ENCODE peak calls at places on chromosomes 12 and 14, in four cellular contexts. One of them, this sample, is unnamed.

GRCh38 chr14:38718519-38718918 is 384.5 kb downstream of the SEC23A start:
- DNase-seq in HepG2: no peak
- DNase-seq in A549: no peak
- DNase-seq in K562: no peak
- DNase-seq in this sample: no peak

GRCh38 chr12:96489392-96490056 is at the start of gene CFAP54:
- DNase-seq in HepG2: peak
- DNase-seq in A549: peak
- DNase-seq in K562: peak
- DNase-seq in this sample: peak

GRCh38 chr14:64388533-64389243 is 535 bp downstream of the MTHFD1 start:
- DNase-seq in HepG2: peak
- DNase-seq in A549: no peak
- DNase-seq in K562: peak
- DNase-seq in this sample: no peak

GRCh38 chr14:22557846-22558220 is 31.2 kb downstream of the DAD1 start:
- DNase-seq in HepG2: no peak
- DNase-seq in A549: no peak
- DNase-seq in K562: no peak
- DNase-seq in this sample: no peak

GRCh38 chr14:106556665-106557289 is 1030.4 kb downstream of the TMEM121 start:
- DNase-seq in HepG2: peak
- DNase-seq in A549: no peak
- DNase-seq in K562: peak
- DNase-seq in this sample: no peak

GRCh38 chr12:127570793-127571360 is 696.1 kb upstream of the TMEM132C start:
- DNase-seq in HepG2: no peak
- DNase-seq in A549: no peak
- DNase-seq in K562: no peak
- DNase-seq in this sample: no peak

GRCh38 chr14:22848391-22849164 is 12.2 kb downstream of the MMP14 start:
- DNase-seq in HepG2: no peak
- DNase-seq in A549: no peak
- DNase-seq in K562: no peak
- DNase-seq in this sample: no peak

GRCh38 chr12:45688188-45688587 is 41.3 kb upstream of the ARID2 start:
- DNase-seq in HepG2: no peak
- DNase-seq in A549: no peak
- DNase-seq in K562: no peak
- DNase-seq in this sample: no peak

GRCh38 chr14:94143239-94143638 is 13.8 kb upstream of the IFI27L2 start:
- DNase-seq in HepG2: peak
- DNase-seq in A549: no peak
- DNase-seq in K562: peak
- DNase-seq in this sample: no peak

GRCh38 chr14:104477804-104478375 is 101.7 kb upstream of the C14orf180 start:
- DNase-seq in HepG2: no peak
- DNase-seq in A549: no peak
- DNase-seq in K562: no peak
- DNase-seq in this sample: no peak
- TF ChIP-seq MYC in HepG2: no peak
- TF ChIP-seq MYC in A549: no peak
- TF ChIP-seq MYC in K562: no peak
- TF ChIP-seq MYC in this sample: no peak

GRCh38 chr12:69733638-69734037 is 5.0 kb upstream of the RAB3IP start:
- DNase-seq in HepG2: no peak
- DNase-seq in A549: no peak
- DNase-seq in K562: no peak
- DNase-seq in this sample: no peak

GRCh38 chr12:69726922-69727321 is 11.7 kb upstream of the RAB3IP start:
- DNase-seq in HepG2: no peak
- DNase-seq in A549: no peak
- DNase-seq in K562: no peak
- DNase-seq in this sample: no peak

DNA sequence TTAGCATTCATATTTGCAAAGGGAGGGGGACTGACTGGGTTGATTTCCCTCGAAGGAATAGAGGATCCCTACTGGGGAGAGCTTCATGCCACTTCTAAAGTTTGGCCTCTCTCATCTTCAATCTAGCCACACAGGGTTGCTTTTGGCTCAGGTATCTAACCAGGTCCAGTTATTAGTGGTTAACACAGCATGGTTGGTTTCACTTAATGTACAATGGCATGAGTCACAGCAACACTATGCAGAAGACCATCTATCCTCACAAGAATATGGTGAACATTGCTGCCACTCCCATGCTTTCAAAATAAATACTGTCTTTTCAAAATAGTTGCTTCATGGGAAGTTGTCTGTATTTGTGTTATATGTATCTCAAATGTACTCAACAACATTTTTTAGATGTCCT is 6.6 kb upstream of the RAB3IP start:
- DNase-seq in HepG2: no peak
- DNase-seq in A549: no peak
- DNase-seq in K562: no peak
- DNase-seq in this sample: no peak
- TF ChIP-seq HDAC2 in HepG2: no peak
- TF ChIP-seq HDAC2 in A549: no peak
- TF ChIP-seq HDAC2 in K562: no peak
- TF ChIP-seq HDAC2 in this sample: no peak

GRCh38 chr12:109995366-109995702 is 834 bp downstream of the GIT2 start:
- DNase-seq in HepG2: no peak
- DNase-seq in A549: no peak
- DNase-seq in K562: no peak
- DNase-seq in this sample: no peak
- H3K27ac ChIP-seq in HepG2: peak
- H3K27ac ChIP-seq in A549: peak
- H3K27ac ChIP-seq in K562: peak
- H3K27ac ChIP-seq in this sample: peak

GRCh38 chr12:26113853-26114719 is 10.8 kb downstream of the BHLHE41 start:
- DNase-seq in HepG2: peak
- DNase-seq in A549: peak
- DNase-seq in K562: peak
- DNase-seq in this sample: no peak

GRCh38 chr12:26112232-26112631 is 12.6 kb downstream of the BHLHE41 start:
- DNase-seq in HepG2: no peak
- DNase-seq in A549: no peak
- DNase-seq in K562: no peak
- DNase-seq in this sample: no peak

GRCh38 chr12:26114720-26115406 is 10.0 kb downstream of the BHLHE41 start:
- DNase-seq in HepG2: no peak
- DNase-seq in A549: no peak
- DNase-seq in K562: no peak
- DNase-seq in this sample: no peak

GRCh38 chr12:26113194-26113654 is 11.6 kb downstream of the BHLHE41 start:
- DNase-seq in HepG2: no peak
- DNase-seq in A549: no peak
- DNase-seq in K562: no peak
- DNase-seq in this sample: no peak

DNA sequence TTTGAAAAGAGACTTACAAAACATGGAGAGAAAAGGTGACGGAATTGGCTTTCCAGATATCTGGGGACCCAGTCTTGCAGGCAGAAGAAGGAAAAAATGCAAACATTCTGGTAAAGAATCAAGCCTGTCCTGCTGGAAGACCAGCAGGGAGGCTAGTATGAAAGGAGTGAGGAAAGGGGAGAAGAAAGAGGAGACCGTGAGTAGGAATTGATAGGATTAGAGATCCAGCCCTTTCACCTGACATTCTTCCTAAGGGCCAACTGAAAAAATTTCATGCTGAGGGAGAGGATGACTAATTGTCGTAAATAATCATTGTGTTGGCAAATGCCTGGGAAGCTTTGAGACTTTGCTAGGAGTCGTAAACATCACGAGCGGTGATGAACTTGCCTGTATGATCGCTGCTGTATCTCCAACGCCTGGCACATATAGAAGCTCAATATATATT is 12.1 kb downstream of the BHLHE41 start:
- DNase-seq in HepG2: no peak
- DNase-seq in A549: no peak
- DNase-seq in K562: no peak
- DNase-seq in this sample: no peak
- TF ChIP-seq MYC in HepG2: no peak
- TF ChIP-seq MYC in A549: no peak
- TF ChIP-seq MYC in K562: no peak
- TF ChIP-seq MYC in this sample: no peak

GRCh38 chr12:58925111-58925732 is 4.9 kb upstream of the LRIG3 start:
- DNase-seq in HepG2: no peak
- DNase-seq in A549: no peak
- DNase-seq in K562: no peak
- DNase-seq in this sample: no peak
- TF ChIP-seq HDAC2 in HepG2: no peak
- TF ChIP-seq HDAC2 in A549: no peak
- TF ChIP-seq HDAC2 in K562: no peak
- TF ChIP-seq HDAC2 in this sample: no peak

GRCh38 chr14:102188187-102188586 is 48.5 kb downstream of the WDR20 start:
- DNase-seq in HepG2: no peak
- DNase-seq in A549: no peak
- DNase-seq in K562: no peak
- DNase-seq in this sample: no peak

GRCh38 chr14:102187044-102187443 is 47.3 kb downstream of the WDR20 start:
- DNase-seq in HepG2: no peak
- DNase-seq in A549: peak
- DNase-seq in K562: peak
- DNase-seq in this sample: no peak

GRCh38 chr14:102185360-102185759 is 45.7 kb downstream of the WDR20 start:
- DNase-seq in HepG2: peak
- DNase-seq in A549: peak
- DNase-seq in K562: no peak
- DNase-seq in this sample: no peak

GRCh38 chr14:102189858-102190257 is 50.2 kb downstream of the WDR20 start:
- DNase-seq in HepG2: no peak
- DNase-seq in A549: no peak
- DNase-seq in K562: peak
- DNase-seq in this sample: no peak

DNA sequence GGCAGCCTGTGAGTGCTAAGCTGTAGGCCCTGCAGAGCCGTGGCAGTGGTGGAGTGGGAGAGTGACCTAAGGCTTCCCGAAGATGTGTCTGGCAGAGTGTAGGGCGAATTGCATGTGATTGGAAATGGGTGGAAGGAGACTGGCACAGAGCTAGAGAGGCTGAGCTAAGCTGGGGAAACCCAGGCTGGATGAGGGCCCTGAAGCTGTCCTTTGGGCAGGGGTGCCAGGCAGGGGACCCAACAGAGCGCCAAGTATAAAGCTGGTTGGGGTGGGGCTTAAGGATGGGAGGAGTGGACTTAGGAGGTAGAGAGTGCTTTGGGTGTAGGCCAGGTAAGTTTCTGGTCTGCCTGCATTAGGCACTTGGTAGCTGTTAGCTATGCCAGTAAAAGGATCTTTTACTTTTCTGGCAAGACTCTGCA is 47.9 kb downstream of the WDR20 start:
- DNase-seq in HepG2: no peak
- DNase-seq in A549: no peak
- DNase-seq in K562: no peak
- DNase-seq in this sample: no peak
- H3K27ac ChIP-seq in HepG2: peak
- H3K27ac ChIP-seq in A549: peak
- H3K27ac ChIP-seq in K562: peak
- H3K27ac ChIP-seq in this sample: no peak